ENCODE peak calls at places on chromosomes 2 and 18, in four cellular contexts. L, H, I and U are unnamed samples.

GRCh38 chr2:48569433-48569832 is 39.5 kb downstream of the STON1 start:
- DNase-seq in I (no peak), H (no peak), L (no peak), U (no peak)

GRCh38 chr2:72561621-72562318 is 264.1 kb downstream of the EXOC6B start:
- DNase-seq in L (peak; percentile 28), H (no peak), I (no peak), U (no peak)

GRCh38 chr2:163011035-163011434 is 172.5 kb upstream of the KCNH7 start:
- DNase-seq in H (no peak), I (no peak), L (no peak), U (no peak)

GRCh38 chr2:144643537-144644336 is 123.8 kb upstream of the ZEB2 start:
- DNase-seq in H (no peak), I (no peak), L (peak; percentile 38), U (no peak)

GRCh38 chr2:70928366-70928765 is 7.3 kb upstream of the ATP6V1B1 start:
- DNase-seq in H (no peak), L (no peak), I (no peak), U (no peak)

GRCh38 chr2:196324212-196324611 is 152.8 kb upstream of the STK17B start:
- DNase-seq in L (no peak), H (no peak), I (no peak), U (no peak)

GRCh38 chr2:31704561-31705212 is 123.9 kb upstream of the SRD5A2 start:
- DNase-seq in H (peak; percentile 76), I (no peak), L (no peak), U (peak; percentile 84)

GRCh38 chr2:167275066-167275465 is 386.8 kb downstream of the XIRP2 start:
- DNase-seq in I (no peak), L (peak; percentile 77), H (no peak), U (no peak)

GRCh38 chr18:37483221-37483971 is 82.2 kb downstream of the CELF4 start:
- DNase-seq in I (no peak), H (no peak), L (peak; percentile 86), U (no peak)

GRCh38 chr2:33051586-33052385 is 105.0 kb downstream of the LTBP1 start:
- DNase-seq in L (no peak), I (no peak), H (no peak), U (no peak)

GRCh38 chr2:46364797-46365457 is 67.7 kb downstream of the EPAS1 start:
- DNase-seq in I (no peak), L (peak; percentile 83), H (peak; percentile 43), U (no peak)

GRCh38 chr2:88005776-88006175 is 10.6 kb downstream of the RNU2-63P start:
- DNase-seq in L (no peak), I (no peak), H (no peak), U (no peak)

GRCh38 chr2:173874003-173874898 is 90.9 kb downstream of the SP3 start:
- DNase-seq in L (no peak), H (no peak), I (no peak), U (no peak)

GRCh38 chr18:34329840-34330239 is 105.1 kb upstream of the NOL4 start:
- DNase-seq in H (no peak), I (no peak), L (no peak), U (no peak)

GRCh38 chr18:44765451-44765850 is 84.8 kb downstream of the SETBP1 start:
- DNase-seq in I (no peak), L (no peak), H (no peak), U (no peak)

GRCh38 chr2:112055833-112056625 is 960 bp downstream of the TMEM87B start:
- DNase-seq in I (no peak), L (peak; percentile 61), H (peak; percentile 60), U (no peak)

GRCh38 chr2:103875111-103875510 is 978.8 kb upstream of the POU3F3 start:
- DNase-seq in H (no peak), I (no peak), L (peak; percentile 60), U (no peak)

GRCh38 chr2:189144700-189145211 is 34.8 kb downstream of the COL5A2 start:
- DNase-seq in L (no peak), I (no peak), H (no peak), U (no peak)

GRCh38 chr18:12308386-12309100 is 502 bp downstream of the TUBB6 start:
- DNase-seq in L (peak; percentile 83), I (peak; percentile 77), H (peak; percentile 70), U (peak; percentile 73)

GRCh38 chr2:71578665-71579371 is 125.5 kb downstream of the DYSF start:
- DNase-seq in I (no peak), H (no peak), L (no peak), U (peak; percentile 77)

GRCh38 chr2:11856095-11856494 is 109.7 kb downstream of the LPIN1 start:
- DNase-seq in I (no peak), H (no peak), L (no peak), U (no peak)

GRCh38 chr18:3869848-3870247 is 419.9 kb downstream of the TGIF1 start:
- DNase-seq in L (peak; percentile 74), H (no peak), I (no peak), U (no peak)

GRCh38 chr2:239636808-239637207 is 236.0 kb upstream of the HDAC4 start:
- DNase-seq in H (no peak), L (no peak), I (no peak), U (no peak)

GRCh38 chr18:42182728-42183700 is 228.0 kb downstream of the PIK3C3 start:
- DNase-seq in I (no peak), H (no peak), L (no peak), U (no peak)

GRCh38 chr2:11701831-11702301 is 31.9 kb upstream of the NTSR2 start:
- DNase-seq in H (no peak), I (no peak), L (no peak), U (peak; percentile 37)

GRCh38 chr18:9735879-9736278 is 27.8 kb downstream of the RAB31 start:
- DNase-seq in L (no peak), I (no peak), H (no peak), U (no peak)

DNA sequence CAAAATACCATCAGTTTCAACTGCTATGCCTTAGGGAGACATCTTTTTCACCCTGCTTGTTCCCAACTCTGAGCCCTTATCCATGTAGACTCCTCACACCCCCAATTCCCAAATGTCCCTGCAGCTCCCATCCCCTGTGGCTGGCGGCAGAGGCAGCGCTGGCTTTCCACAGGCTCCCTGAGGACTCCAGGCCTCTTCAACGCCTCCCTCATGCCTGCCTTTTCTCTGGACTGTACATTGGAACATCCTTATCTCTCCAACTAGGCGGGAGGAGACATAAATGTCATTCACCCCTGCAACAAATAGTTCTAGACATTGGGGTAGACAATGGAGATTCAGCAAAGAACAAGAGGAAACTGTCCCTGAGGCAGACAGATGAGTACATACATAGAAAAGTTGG is 59.0 kb upstream of the FZD7 start:
- DNase-seq in L (no peak), H (no peak), I (no peak), U (no peak)
- H3K4me1 ChIP-seq in L (peaks cover 69% of the 10 kb centered on the region), H (no peaks in the 10 kb centered on the region), I (peaks cover 27% of the 10 kb centered on the region), U (no peaks in the 10 kb centered on the region)

DNA sequence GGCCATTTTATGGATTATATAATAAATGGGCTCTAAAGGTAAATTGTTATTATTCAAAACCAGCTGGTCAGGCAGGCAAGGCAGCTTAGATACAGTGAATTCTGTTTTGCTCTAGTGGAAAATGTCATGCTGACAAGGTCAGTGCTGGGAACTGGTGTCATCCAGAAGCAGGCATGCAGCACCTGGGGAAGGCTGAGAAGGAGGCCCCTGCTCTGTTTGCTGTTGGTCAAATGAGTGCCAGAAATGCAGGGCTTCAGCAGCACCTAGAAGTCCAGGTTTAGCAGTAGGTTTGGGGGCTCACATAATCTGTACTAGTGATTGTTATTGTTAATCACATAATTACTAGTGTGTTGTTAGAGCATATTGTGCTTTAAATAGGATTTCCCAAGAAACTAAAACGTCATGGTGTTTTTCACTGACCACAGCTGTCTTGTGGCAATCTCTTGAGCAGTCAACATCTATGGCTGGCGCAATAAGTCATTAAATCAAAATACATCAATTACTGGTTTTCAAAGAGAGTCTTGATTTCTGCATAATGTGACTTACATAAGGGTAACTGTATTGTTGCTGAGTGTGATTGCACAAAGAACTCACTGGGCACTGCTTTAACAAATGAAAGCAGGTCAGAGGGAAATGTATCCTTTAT is 99.1 kb downstream of the MYO3B start:
- DNase-seq in H (no peak), I (no peak), L (peak; percentile 28), U (no peak)
- TF ChIP-seq POLR2AphosphoS5 in H (no peak), I (no peak), L (no peak), U (no peak)

GRCh38 chr2:127078028-127078427 is 28.9 kb downstream of the BIN1 start:
- DNase-seq in H (no peak), L (no peak), I (no peak), U (no peak)
- H3K4me1 ChIP-seq in H (peaks cover 78% of the 10 kb centered on the region), L (peaks cover 9% of the 10 kb centered on the region), I (peaks cover 2% of the 10 kb centered on the region), U (peaks cover 9% of the 10 kb centered on the region)

GRCh38 chr2:3104261-3104660 is 273.4 kb downstream of the EIPR1 start:
- DNase-seq in I (no peak), H (no peak), L (no peak), U (no peak)
- TF ChIP-seq POLR2AphosphoS5 in I (no peak), H (no peak), L (no peak), U (no peak)

DNA sequence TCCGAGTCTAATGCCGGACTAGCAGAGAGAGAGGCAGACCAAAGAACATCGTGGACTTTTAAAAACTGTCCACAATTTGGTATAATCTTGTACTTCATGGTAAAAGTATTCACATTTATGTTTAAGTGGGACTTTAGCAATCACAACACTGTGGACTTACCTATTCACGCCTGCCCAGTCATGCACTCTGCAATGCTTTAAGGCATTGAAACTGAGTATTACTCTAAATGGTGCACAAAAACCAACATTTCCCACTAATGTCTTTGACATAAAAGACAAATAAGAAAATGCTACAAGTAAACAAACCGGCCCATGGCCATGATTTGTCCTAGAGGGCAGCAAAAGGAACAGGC is 91.3 kb downstream of the ACVR1 start:
- DNase-seq in H (no peak), L (no peak), I (no peak), U (no peak)
- H3K4me1 ChIP-seq in H (peaks cover 82% of the 10 kb centered on the region), L (peaks cover 54% of the 10 kb centered on the region), I (no peaks in the 10 kb centered on the region), U (peaks cover 8% of the 10 kb centered on the region)